ENCODE peak calls at places on chromosomes 5 and 9, in five cellular contexts. K is tibial nerve, T is astrocyte of the spinal cord, Q is GM04504, I is body of pancreas. H is an unnamed sample.

GRCh38 chr5:172559004-172559932 is 81.8 kb upstream of the NEURL1B start:
- DNase-seq in K (peak; percentile 47), T (peak; percentile 89), Q (peak; percentile 40), I (no peak), H (peak; percentile 52)

GRCh38 chr5:141753971-141754713 is 72.1 kb upstream of the ARAP3 start:
- DNase-seq in K (peak; percentile 23), T (peak; percentile 41), Q (peak; percentile 9), I (peak; percentile 30), H (no peak)

GRCh38 chr5:108472237-108472636 is 90.3 kb upstream of the FBXL17 start:
- DNase-seq in K (no peak), T (no peak), Q (no peak), I (no peak), H (no peak)

GRCh38 chr5:84274585-84275468 is 109.9 kb downstream of the EDIL3 start:
- DNase-seq in K (peak; percentile 57), T (peak; percentile 47), Q (no peak), I (peak; percentile 40), H (no peak)

GRCh38 chr9:115234094-115234493 is 116.1 kb upstream of the TNC start:
- DNase-seq in K (no peak), T (peak; percentile 89), Q (peak; percentile 73), I (no peak), H (no peak)

GRCh38 chr5:88144219-88145040 is 124.2 kb downstream of the TMEM161B start:
- DNase-seq in K (no peak), T (peak; percentile 23), Q (no peak), I (no peak), H (no peak)

GRCh38 chr9:100206899-100207298 is 107.9 kb downstream of the INVS start:
- DNase-seq in K (no peak), T (peak; percentile 25), Q (no peak), I (no peak), H (no peak)

GRCh38 chr9:28598396-28598795 is 1025.1 kb upstream of the C9orf72 start:
- DNase-seq in K (no peak), T (peak; percentile 68), Q (no peak), I (no peak), H (no peak)

GRCh38 chr5:6711409-6712135 is 1.7 kb upstream of the TENT4A start:
- DNase-seq in K (no peak), T (no peak), Q (no peak), I (no peak), H (no peak)

GRCh38 chr5:78889759-78890158 is 95.4 kb downstream of the ARSB start:
- DNase-seq in K (no peak), T (peak; percentile 40), Q (no peak), I (no peak), H (no peak)

GRCh38 chr5:160651682-160652645 is 200.0 kb downstream of the ATP10B start:
- DNase-seq in K (no peak), T (no peak), Q (no peak), I (peak; percentile 26), H (no peak)

GRCh38 chr9:83978992-83979811 is 813 bp downstream of the HNRNPK start:
- DNase-seq in K (peak; percentile 69), T (peak; percentile 75), Q (peak; percentile 61), I (peak; percentile 75), H (peak; percentile 94)

GRCh38 chr5:154865466-154866184 is 7.2 kb downstream of the CNOT8 start:
- DNase-seq in K (no peak), T (no peak), Q (no peak), I (no peak), H (no peak)

GRCh38 chr9:136596630-136597031 is 50.8 kb upstream of the NOTCH1 start:
- DNase-seq in K (no peak), T (no peak), Q (no peak), I (no peak), H (no peak)

GRCh38 chr9:88949961-88950340 is 41.3 kb upstream of the S1PR3 start:
- DNase-seq in K (no peak), T (peak; percentile 47), Q (no peak), I (no peak), H (no peak)

GRCh38 chr9:12684923-12685468 is 8.2 kb upstream of the TYRP1 start:
- DNase-seq in K (no peak), T (no peak), Q (no peak), I (no peak), H (no peak)

GRCh38 chr9:91992636-91993035 is 42.6 kb upstream of the ROR2 start:
- DNase-seq in K (no peak), T (peak; percentile 22), Q (peak; percentile 95), I (no peak), H (no peak)